ENCODE peak calls at places on chromosome 4, in four cellular contexts. I is right lobe of liver, K is PC-3, Z is IMR-90. X is an unnamed sample.

GRCh38 chr4:150628073-150628472 is 46.1 kb downstream of the MAB21L2 start:
- DNase-seq in K (no peak), Z (no peak), I (no peak), X (no peak)

GRCh38 chr4:610411-611261 is 14.7 kb upstream of the PDE6B start:
- DNase-seq in Z (peak), K (peak), I (no peak), X (peak)

GRCh38 chr4:33592701-33593100 is 2651.6 kb downstream of the ARAP2 start:
- DNase-seq in I (no peak), Z (no peak), K (no peak), X (no peak)

GRCh38 chr4:168796362-168797106 is 213.5 kb downstream of the CBR4 start:
- DNase-seq in K (peak), Z (peak), I (no peak), X (peak)

GRCh38 chr4:13599159-13599558 is 28.4 kb downstream of the BOD1L1 start:
- DNase-seq in Z (no peak), I (no peak), K (no peak), X (no peak)

GRCh38 chr4:156638332-156638731 is 333.3 kb downstream of the PDGFC start:
- DNase-seq in I (no peak), Z (peak), K (no peak), X (no peak)

GRCh38 chr4:176587920-176588319 is 204.8 kb downstream of the VEGFC start:
- DNase-seq in Z (peak), I (no peak), K (no peak), X (no peak)

GRCh38 chr4:3321295-3321889 is 28.6 kb downstream of the RGS12 start:
- DNase-seq in Z (no peak), K (no peak), I (peak), X (no peak)

GRCh38 chr4:1472911-1473518 is 66.8 kb upstream of the NKX1-1 start:
- DNase-seq in K (no peak), I (peak), Z (no peak), X (no peak)

GRCh38 chr4:876780-877179 is 50.9 kb upstream of the CPLX1 start:
- DNase-seq in I (no peak), Z (no peak), K (no peak), X (no peak)

GRCh38 chr4:82629238-82630000 is 67.6 kb upstream of the TMEM150C start:
- DNase-seq in K (no peak), Z (peak), I (no peak), X (peak)

GRCh38 chr4:26476545-26476944 is 13.7 kb downstream of the CCKAR start:
- DNase-seq in I (no peak), K (no peak), Z (no peak), X (no peak)

GRCh38 chr4:25560605-25561004 is 95.0 kb upstream of the SLC34A2 start:
- DNase-seq in K (no peak), I (no peak), Z (no peak), X (no peak)

GRCh38 chr4:90028460-90028859 is 98.7 kb upstream of the CCSER1 start:
- DNase-seq in Z (no peak), K (no peak), I (no peak), X (no peak)

GRCh38 chr4:89434364-89434988 is 126.9 kb upstream of the GPRIN3 start:
- DNase-seq in K (peak), I (no peak), Z (peak), X (peak)

GRCh38 chr4:2786152-2786671 is 6.7 kb upstream of the SH3BP2 start:
- DNase-seq in Z (no peak), I (no peak), K (no peak), X (no peak)

GRCh38 chr4:137635108-137635507 is 102.8 kb upstream of the PCDH18 start:
- DNase-seq in Z (peak), I (no peak), K (peak), X (peak)

GRCh38 chr4:26510334-26510705 is 20.0 kb upstream of the CCKAR start:
- DNase-seq in Z (no peak), I (no peak), K (no peak), X (no peak)

GRCh38 chr4:114383721-114384120 is 214.9 kb upstream of the UGT8 start:
- DNase-seq in K (peak), Z (peak), I (no peak), X (peak)

GRCh38 chr4:152094851-152095700 is 334.3 kb upstream of the GATB start:
- DNase-seq in I (no peak), Z (peak), K (peak), X (no peak)

GRCh38 chr4:33482773-33483172 is 2761.5 kb downstream of the ARAP2 start:
- DNase-seq in K (peak), I (no peak), Z (no peak), X (no peak)

GRCh38 chr4:163665521-163666334 is 171.2 kb downstream of the TMA16 start:
- DNase-seq in Z (no peak), I (no peak), K (no peak), X (no peak)

GRCh38 chr4:6404611-6405416 is 67.6 kb downstream of the PPP2R2C start:
- DNase-seq in K (no peak), Z (no peak), I (no peak), X (no peak)

GRCh38 chr4:80043534-80043933 is 29.5 kb downstream of the ANTXR2 start:
- DNase-seq in I (no peak), K (no peak), Z (peak), X (no peak)

GRCh38 chr4:170589597-170590191 is 499.9 kb upstream of the AADAT start:
- DNase-seq in K (peak), I (no peak), Z (no peak), X (peak)
- TF ChIP-seq CTCF in K (no peak), I (no peak), Z (no peak), X (peak)

GRCh38 chr4:77877771-77878170 is 15.1 kb downstream of the MRPL1 start:
- DNase-seq in I (no peak), K (no peak), Z (no peak), X (no peak)
- H3K27ac ChIP-seq in I (no peak), K (no peak), Z (no peak), X (no peak)

DNA sequence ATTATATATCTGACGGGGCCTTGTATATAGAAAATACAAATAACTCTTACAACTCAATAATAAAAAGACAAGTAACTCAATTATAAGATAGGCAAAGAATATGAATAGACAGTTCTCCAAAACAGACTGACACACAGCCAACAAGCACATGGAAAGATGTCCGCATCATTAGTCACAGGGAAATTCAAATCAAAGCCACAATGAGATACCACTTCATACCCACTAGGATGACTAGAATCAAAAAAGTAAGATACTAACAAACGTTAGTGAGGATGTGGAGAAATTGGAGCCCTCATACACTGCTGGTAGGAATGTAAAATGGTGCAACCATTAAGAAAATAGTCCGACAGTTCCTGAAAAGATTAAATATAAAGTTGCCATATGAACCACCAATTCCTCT is 115.7 kb downstream of the RCHY1 start:
- DNase-seq in I (no peak), Z (no peak), K (no peak), X (no peak)
- TF ChIP-seq CTCF in I (no peak), Z (no peak), K (no peak), X (no peak)

DNA sequence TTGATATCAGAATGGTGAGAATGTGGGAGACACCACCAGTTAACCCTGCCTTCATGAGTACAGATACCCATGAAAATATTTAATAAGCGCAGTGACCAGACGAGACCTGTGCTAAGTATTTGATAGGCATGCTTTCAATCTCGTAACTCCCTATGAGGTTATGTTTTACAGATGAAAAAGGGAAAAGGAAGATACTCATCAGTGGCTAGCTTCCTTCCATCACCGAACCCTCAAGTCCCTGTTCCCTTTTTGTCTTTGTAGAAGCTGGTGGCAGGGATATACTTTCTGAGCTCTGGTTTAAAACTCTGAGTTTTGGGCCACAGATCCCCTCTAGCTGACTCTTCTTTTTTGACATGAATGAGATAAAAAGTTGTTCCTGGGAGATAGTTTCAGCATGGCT is 26.3 kb downstream of the AFF1 start:
- DNase-seq in K (no peak), Z (no peak), I (no peak), X (no peak)
- H3K27ac ChIP-seq in K (no peak), Z (no peak), I (no peak), X (no peak)

GRCh38 chr4:185128272-185129119 is 14.6 kb upstream of the SLC25A4 start:
- DNase-seq in K (no peak), Z (no peak), I (no peak), X (peak)
- TF ChIP-seq CTCF in K (no peak), Z (no peak), I (no peak), X (no peak)

GRCh38 chr4:38869511-38869910 is 1.9 kb downstream of the FAM114A1 start:
- DNase-seq in K (no peak), Z (no peak), I (no peak), X (no peak)
- H3K27ac ChIP-seq in K (no peak), Z (peak), I (peak), X (no peak)

GRCh38 chr4:76504613-76505465 is 69.8 kb downstream of the SHROOM3 start:
- DNase-seq in K (peak), Z (peak), I (no peak), X (peak)
- TF ChIP-seq CTCF in K (peak), Z (peak), I (peak), X (peak)

X was measured in RWPE1.